ENCODE peak calls at places on chromosomes 13 and 19, in four cellular contexts. One of them, this sample, is unnamed.

GRCh38 chr13:111516712-111517640 is 196.5 kb downstream of the TEX29 start:
- DNase-seq in GM20000: no peak
- DNase-seq in stimulated activated CD4-positive, alpha-beta T cell treated with anti-CD3 and anti-CD28 coated beads, Interleukin-1b, Interleukin-23, amount 100 ng/mL, for 1 hour: no peak
- DNase-seq in prostate gland: no peak
- DNase-seq in this sample: peak

GRCh38 chr13:40982772-40983171 is 36.3 kb downstream of the ELF1 start:
- DNase-seq in GM20000: peak
- DNase-seq in stimulated activated CD4-positive, alpha-beta T cell treated with anti-CD3 and anti-CD28 coated beads, Interleukin-1b, Interleukin-23, amount 100 ng/mL, for 1 hour: no peak
- DNase-seq in prostate gland: peak
- DNase-seq in this sample: no peak

GRCh38 chr13:99658266-99658991 is 157.2 kb downstream of the TM9SF2 start:
- DNase-seq in GM20000: peak
- DNase-seq in stimulated activated CD4-positive, alpha-beta T cell treated with anti-CD3 and anti-CD28 coated beads, Interleukin-1b, Interleukin-23, amount 100 ng/mL, for 1 hour: peak
- DNase-seq in prostate gland: peak
- DNase-seq in this sample: peak

GRCh38 chr13:89936256-89936655 is 1411.2 kb upstream of the MIR17HG start:
- DNase-seq in GM20000: no peak
- DNase-seq in stimulated activated CD4-positive, alpha-beta T cell treated with anti-CD3 and anti-CD28 coated beads, Interleukin-1b, Interleukin-23, amount 100 ng/mL, for 1 hour: no peak
- DNase-seq in prostate gland: no peak
- DNase-seq in this sample: no peak

GRCh38 chr13:49792550-49793324 is at the start of gene KPNA3:
- DNase-seq in GM20000: peak
- DNase-seq in stimulated activated CD4-positive, alpha-beta T cell treated with anti-CD3 and anti-CD28 coated beads, Interleukin-1b, Interleukin-23, amount 100 ng/mL, for 1 hour: peak
- DNase-seq in prostate gland: peak
- DNase-seq in this sample: peak

GRCh38 chr19:48961673-48962028 is 3.5 kb upstream of the FTL start:
- DNase-seq in GM20000: no peak
- DNase-seq in stimulated activated CD4-positive, alpha-beta T cell treated with anti-CD3 and anti-CD28 coated beads, Interleukin-1b, Interleukin-23, amount 100 ng/mL, for 1 hour: no peak
- DNase-seq in prostate gland: no peak
- DNase-seq in this sample: no peak

GRCh38 chr13:32889986-32890565 is 126.1 kb upstream of the KL start:
- DNase-seq in GM20000: no peak
- DNase-seq in stimulated activated CD4-positive, alpha-beta T cell treated with anti-CD3 and anti-CD28 coated beads, Interleukin-1b, Interleukin-23, amount 100 ng/mL, for 1 hour: no peak
- DNase-seq in prostate gland: no peak
- DNase-seq in this sample: no peak

GRCh38 chr19:32291876-32292275 is 53.5 kb upstream of the ZNF507 start:
- DNase-seq in GM20000: no peak
- DNase-seq in stimulated activated CD4-positive, alpha-beta T cell treated with anti-CD3 and anti-CD28 coated beads, Interleukin-1b, Interleukin-23, amount 100 ng/mL, for 1 hour: no peak
- DNase-seq in prostate gland: no peak
- DNase-seq in this sample: no peak

GRCh38 chr13:112693831-112694497 is 4.1 kb downstream of the ATP11A start:
- DNase-seq in GM20000: no peak
- DNase-seq in stimulated activated CD4-positive, alpha-beta T cell treated with anti-CD3 and anti-CD28 coated beads, Interleukin-1b, Interleukin-23, amount 100 ng/mL, for 1 hour: no peak
- DNase-seq in prostate gland: no peak
- DNase-seq in this sample: peak

GRCh38 chr13:111143875-111144540 is 28.9 kb downstream of the ARHGEF7 start:
- DNase-seq in GM20000: no peak
- DNase-seq in stimulated activated CD4-positive, alpha-beta T cell treated with anti-CD3 and anti-CD28 coated beads, Interleukin-1b, Interleukin-23, amount 100 ng/mL, for 1 hour: no peak
- DNase-seq in prostate gland: no peak
- DNase-seq in this sample: no peak

GRCh38 chr19:42010245-42011126 is 16.5 kb upstream of the ATP1A3 start:
- DNase-seq in GM20000: no peak
- DNase-seq in stimulated activated CD4-positive, alpha-beta T cell treated with anti-CD3 and anti-CD28 coated beads, Interleukin-1b, Interleukin-23, amount 100 ng/mL, for 1 hour: no peak
- DNase-seq in prostate gland: no peak
- DNase-seq in this sample: no peak

GRCh38 chr13:107192289-107192688 is 624.4 kb upstream of the ARGLU1 start:
- DNase-seq in GM20000: no peak
- DNase-seq in stimulated activated CD4-positive, alpha-beta T cell treated with anti-CD3 and anti-CD28 coated beads, Interleukin-1b, Interleukin-23, amount 100 ng/mL, for 1 hour: no peak
- DNase-seq in prostate gland: no peak
- DNase-seq in this sample: no peak

GRCh38 chr13:39016789-39017188 is 21.1 kb downstream of the PROSER1 start:
- DNase-seq in GM20000: peak
- DNase-seq in stimulated activated CD4-positive, alpha-beta T cell treated with anti-CD3 and anti-CD28 coated beads, Interleukin-1b, Interleukin-23, amount 100 ng/mL, for 1 hour: no peak
- DNase-seq in prostate gland: no peak
- DNase-seq in this sample: no peak

GRCh38 chr13:51542358-51542972 is 41.8 kb upstream of the WDFY2 start:
- DNase-seq in GM20000: no peak
- DNase-seq in stimulated activated CD4-positive, alpha-beta T cell treated with anti-CD3 and anti-CD28 coated beads, Interleukin-1b, Interleukin-23, amount 100 ng/mL, for 1 hour: no peak
- DNase-seq in prostate gland: peak
- DNase-seq in this sample: no peak

GRCh38 chr13:76939215-76939614 is 9.1 kb upstream of the ACOD1 start:
- DNase-seq in GM20000: no peak
- DNase-seq in stimulated activated CD4-positive, alpha-beta T cell treated with anti-CD3 and anti-CD28 coated beads, Interleukin-1b, Interleukin-23, amount 100 ng/mL, for 1 hour: no peak
- DNase-seq in prostate gland: no peak
- DNase-seq in this sample: no peak

GRCh38 chr19:39843919-39844793 is 2.0 kb downstream of the FBL start:
- DNase-seq in GM20000: peak
- DNase-seq in stimulated activated CD4-positive, alpha-beta T cell treated with anti-CD3 and anti-CD28 coated beads, Interleukin-1b, Interleukin-23, amount 100 ng/mL, for 1 hour: no peak
- DNase-seq in prostate gland: no peak
- DNase-seq in this sample: no peak

GRCh38 chr19:16591803-16592556 is 19.8 kb upstream of the SLC35E1 start:
- DNase-seq in GM20000: no peak
- DNase-seq in stimulated activated CD4-positive, alpha-beta T cell treated with anti-CD3 and anti-CD28 coated beads, Interleukin-1b, Interleukin-23, amount 100 ng/mL, for 1 hour: no peak
- DNase-seq in prostate gland: no peak
- DNase-seq in this sample: no peak

GRCh38 chr13:112118451-112119064 is 51.6 kb downstream of the SOX1 start:
- DNase-seq in GM20000: no peak
- DNase-seq in stimulated activated CD4-positive, alpha-beta T cell treated with anti-CD3 and anti-CD28 coated beads, Interleukin-1b, Interleukin-23, amount 100 ng/mL, for 1 hour: no peak
- DNase-seq in prostate gland: no peak
- DNase-seq in this sample: no peak

This sample was measured in kidney.